ENCODE peak calls at places on chromosomes 6 and 20, in four cellular contexts. R is HL-60, O is epithelial cell of esophagus, K is RWPE2. X is an unnamed sample.

GRCh38 chr6:87697581-87698552 is 4.2 kb downstream of the AKIRIN2 start:
- DNase-seq in K (no peak), O (no peak), R (peak), X (peak)

GRCh38 chr6:125169058-125169457 is 15.5 kb downstream of the TPD52L1 start:
- DNase-seq in K (no peak), O (peak), R (no peak), X (peak)

GRCh38 chr6:95866732-95867131 is 149.0 kb upstream of the FUT9 start:
- DNase-seq in K (no peak), O (peak), R (no peak), X (no peak)

GRCh38 chr20:55099251-55099650 is 623.9 kb downstream of the DOK5 start:
- DNase-seq in K (no peak), R (no peak), O (no peak), X (no peak)

GRCh38 chr20:53021934-53022333 is 49.8 kb downstream of the TSHZ2 start:
- DNase-seq in K (no peak), R (no peak), O (peak), X (no peak)

GRCh38 chr20:39825950-39826349 is 863.1 kb downstream of the MAFB start:
- DNase-seq in R (no peak), K (no peak), O (peak), X (peak)

GRCh38 chr6:88494401-88495140 is 328.4 kb upstream of the CNR1 start:
- DNase-seq in O (no peak), K (no peak), R (no peak), X (no peak)

GRCh38 chr20:46568570-46569129 is 18.2 kb upstream of the OCSTAMP start:
- DNase-seq in O (peak), R (no peak), K (peak), X (peak)

GRCh38 chr20:25353754-25354705 is 36.6 kb downstream of the ABHD12 start:
- DNase-seq in K (no peak), R (no peak), O (peak), X (no peak)

GRCh38 chr6:12173670-12174069 is 116.5 kb upstream of the EDN1 start:
- DNase-seq in R (no peak), O (no peak), K (no peak), X (no peak)

GRCh38 chr6:4472222-4472621 is 304.0 kb upstream of the CDYL start:
- DNase-seq in K (no peak), R (no peak), O (no peak), X (no peak)

GRCh38 chr20:18543932-18544331 is 23.3 kb upstream of the SMIM26 start:
- DNase-seq in K (no peak), O (no peak), R (no peak), X (no peak)

DNA sequence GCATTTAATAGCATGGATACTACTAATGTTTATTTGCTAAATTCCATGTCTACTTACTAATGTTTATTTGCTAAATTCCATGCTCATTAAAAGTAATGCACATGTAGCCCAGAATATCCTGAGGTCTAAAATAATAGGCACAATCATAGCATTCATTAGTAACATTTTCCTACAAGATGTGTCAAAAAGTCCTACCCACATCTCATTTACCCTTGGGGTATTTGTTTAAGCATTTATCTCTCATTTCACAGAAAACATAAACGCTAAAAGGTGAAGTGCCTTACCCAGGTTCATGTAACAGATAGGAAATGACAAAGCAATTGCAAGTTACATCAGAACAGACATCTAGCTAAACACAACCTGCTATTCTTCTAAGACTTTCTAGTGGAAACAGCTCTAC is 457.1 kb downstream of the HACE1 start:
- DNase-seq in K (no peak), O (peak), R (no peak), X (no peak)
- TF ChIP-seq CTCF in K (no peak), O (no peak), R (no peak), X (no peak)

GRCh38 chr6:161432546-161432945 is 158.7 kb upstream of the AGPAT4 start:
- DNase-seq in O (no peak), K (no peak), R (no peak), X (no peak)

GRCh38 chr6:161434331-161434730 is 160.5 kb upstream of the AGPAT4 start:
- DNase-seq in K (no peak), R (no peak), O (peak), X (peak)

GRCh38 chr6:161435426-161436065 is 161.7 kb upstream of the AGPAT4 start:
- DNase-seq in K (no peak), O (no peak), R (no peak), X (peak)

GRCh38 chr6:161434921-161435411 is 161.1 kb upstream of the AGPAT4 start:
- DNase-seq in R (no peak), K (no peak), O (peak), X (peak)

GRCh38 chr6:161429921-161430490 is 156.1 kb upstream of the AGPAT4 start:
- DNase-seq in K (no peak), R (no peak), O (no peak), X (peak)
- TF ChIP-seq CTCF in K (peak), R (no peak), O (peak), X (peak)

GRCh38 chr6:129252377-129253071 is 369.6 kb downstream of the LAMA2 start:
- DNase-seq in O (no peak), K (no peak), R (no peak), X (no peak)
- TF ChIP-seq CTCF in O (no peak), K (peak), R (no peak), X (no peak)

DNA sequence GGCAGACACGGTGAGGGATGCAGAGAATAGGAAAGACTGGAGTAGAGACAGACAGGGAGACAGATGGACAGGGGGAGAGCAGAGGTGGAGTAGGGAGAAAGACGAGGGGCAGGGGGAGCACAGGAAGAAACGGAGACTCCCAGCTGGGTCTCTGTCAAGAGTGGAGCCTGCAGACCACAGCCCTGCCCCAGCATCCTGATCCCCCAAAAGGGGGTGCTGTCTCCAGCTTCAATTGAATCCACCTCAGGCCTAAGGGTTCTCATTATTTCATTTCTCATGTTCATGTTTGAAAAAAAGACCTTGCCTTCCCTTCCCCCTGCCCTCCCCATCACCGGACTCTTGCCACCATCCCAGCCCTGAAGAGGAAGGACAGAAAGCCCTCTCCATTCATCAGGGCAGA is 98.1 kb downstream of the CDC5L start:
- DNase-seq in K (no peak), O (no peak), R (no peak), X (no peak)
- TF ChIP-seq CTCF in K (no peak), O (no peak), R (no peak), X (peak)